ENCODE peak calls at places on chromosomes 2 and 18, in ten cellular contexts. One of them, this sample, is unnamed.

GRCh38 chr18:46583711-46584110 is 73.3 kb downstream of the LOXHD1 start:
- DNase-seq in effector CD4-positive, alpha-beta T cell: no peak
- DNase-seq in Ammon's horn: no peak
- DNase-seq in head of caudate nucleus: no peak
- DNase-seq in naive thymus-derived CD4-positive, alpha-beta T cell: no peak
- DNase-seq in nucleus accumbens: no peak
- DNase-seq in NCI-H1105 treated with DMSO at 0.1 percent for 48 hours: no peak
- DNase-seq in left ventricle myocardium superior: no peak
- DNase-seq in iris pigment epithelial cell: no peak
- DNase-seq in AG09319: no peak
- DNase-seq in this sample: no peak

GRCh38 chr2:15173506-15173905 is 387.6 kb downstream of the NBAS start:
- DNase-seq in effector CD4-positive, alpha-beta T cell: no peak
- DNase-seq in Ammon's horn: no peak
- DNase-seq in head of caudate nucleus: no peak
- DNase-seq in naive thymus-derived CD4-positive, alpha-beta T cell: no peak
- DNase-seq in nucleus accumbens: no peak
- DNase-seq in NCI-H1105 treated with DMSO at 0.1 percent for 48 hours: no peak
- DNase-seq in left ventricle myocardium superior: no peak
- DNase-seq in iris pigment epithelial cell: no peak
- DNase-seq in AG09319: no peak
- DNase-seq in this sample: no peak

GRCh38 chr18:46250084-46250811 is 146.1 kb downstream of the HAUS1 start:
- DNase-seq in effector CD4-positive, alpha-beta T cell: peak
- DNase-seq in Ammon's horn: peak
- DNase-seq in head of caudate nucleus: no peak
- DNase-seq in naive thymus-derived CD4-positive, alpha-beta T cell: peak
- DNase-seq in nucleus accumbens: no peak
- DNase-seq in NCI-H1105 treated with DMSO at 0.1 percent for 48 hours: no peak
- DNase-seq in left ventricle myocardium superior: no peak
- DNase-seq in iris pigment epithelial cell: peak
- DNase-seq in AG09319: peak
- DNase-seq in this sample: peak

GRCh38 chr2:207143131-207143473 is 22.6 kb downstream of the KLF7 start:
- DNase-seq in effector CD4-positive, alpha-beta T cell: no peak
- DNase-seq in Ammon's horn: no peak
- DNase-seq in head of caudate nucleus: no peak
- DNase-seq in naive thymus-derived CD4-positive, alpha-beta T cell: no peak
- DNase-seq in nucleus accumbens: no peak
- DNase-seq in NCI-H1105 treated with DMSO at 0.1 percent for 48 hours: no peak
- DNase-seq in left ventricle myocardium superior: no peak
- DNase-seq in iris pigment epithelial cell: no peak
- DNase-seq in AG09319: no peak
- DNase-seq in this sample: no peak

GRCh38 chr2:197674546-197674945 is 841 bp downstream of the RFTN2 start:
- DNase-seq in effector CD4-positive, alpha-beta T cell: no peak
- DNase-seq in Ammon's horn: peak
- DNase-seq in head of caudate nucleus: no peak
- DNase-seq in naive thymus-derived CD4-positive, alpha-beta T cell: no peak
- DNase-seq in nucleus accumbens: no peak
- DNase-seq in NCI-H1105 treated with DMSO at 0.1 percent for 48 hours: no peak
- DNase-seq in left ventricle myocardium superior: no peak
- DNase-seq in iris pigment epithelial cell: peak
- DNase-seq in AG09319: no peak
- DNase-seq in this sample: no peak

GRCh38 chr18:46630991-46631390 is 26.0 kb downstream of the LOXHD1 start:
- DNase-seq in effector CD4-positive, alpha-beta T cell: no peak
- DNase-seq in Ammon's horn: no peak
- DNase-seq in head of caudate nucleus: no peak
- DNase-seq in naive thymus-derived CD4-positive, alpha-beta T cell: no peak
- DNase-seq in nucleus accumbens: no peak
- DNase-seq in NCI-H1105 treated with DMSO at 0.1 percent for 48 hours: no peak
- DNase-seq in left ventricle myocardium superior: no peak
- DNase-seq in iris pigment epithelial cell: no peak
- DNase-seq in AG09319: no peak
- DNase-seq in this sample: no peak

GRCh38 chr18:24055878-24056277 is 41.3 kb downstream of the TTC39C start:
- DNase-seq in effector CD4-positive, alpha-beta T cell: no peak
- DNase-seq in Ammon's horn: no peak
- DNase-seq in head of caudate nucleus: no peak
- DNase-seq in naive thymus-derived CD4-positive, alpha-beta T cell: no peak
- DNase-seq in nucleus accumbens: no peak
- DNase-seq in NCI-H1105 treated with DMSO at 0.1 percent for 48 hours: no peak
- DNase-seq in left ventricle myocardium superior: no peak
- DNase-seq in iris pigment epithelial cell: no peak
- DNase-seq in AG09319: no peak
- DNase-seq in this sample: no peak

GRCh38 chr2:174350593-174351181 is 15.9 kb downstream of the SP9 start:
- DNase-seq in effector CD4-positive, alpha-beta T cell: no peak
- DNase-seq in Ammon's horn: no peak
- DNase-seq in head of caudate nucleus: no peak
- DNase-seq in naive thymus-derived CD4-positive, alpha-beta T cell: no peak
- DNase-seq in nucleus accumbens: no peak
- DNase-seq in NCI-H1105 treated with DMSO at 0.1 percent for 48 hours: no peak
- DNase-seq in left ventricle myocardium superior: no peak
- DNase-seq in iris pigment epithelial cell: no peak
- DNase-seq in AG09319: no peak
- DNase-seq in this sample: no peak

GRCh38 chr2:28608061-28608828 is 112.4 kb downstream of the PLB1 start:
- DNase-seq in effector CD4-positive, alpha-beta T cell: no peak
- DNase-seq in Ammon's horn: peak
- DNase-seq in head of caudate nucleus: no peak
- DNase-seq in naive thymus-derived CD4-positive, alpha-beta T cell: no peak
- DNase-seq in nucleus accumbens: no peak
- DNase-seq in NCI-H1105 treated with DMSO at 0.1 percent for 48 hours: no peak
- DNase-seq in left ventricle myocardium superior: peak
- DNase-seq in iris pigment epithelial cell: no peak
- DNase-seq in AG09319: no peak
- DNase-seq in this sample: no peak

This sample was measured in T-cell.